ENCODE peak calls at places on chromosomes 11 and 22, in ten cellular contexts. One of them, this sample, is unnamed.

GRCh38 chr11:10617551-10617950 is 49.1 kb upstream of the LYVE1 start:
- DNase-seq in type B pancreatic cell: no peak
- DNase-seq in RCC 7860: no peak
- DNase-seq in activated effector memory CD4-positive, alpha-beta T cell treated with anti-CD3 and anti-CD28 coated beads, Interleukin-2, amount 50 U/mL, for 16 hours: no peak
- DNase-seq in NCI-H510A treated with DMSO at 0.1 percent for 48 hours: no peak
- DNase-seq in endothelial cell: no peak
- DNase-seq in activated T-cell treated with anti-CD3 and anti-CD28 coated beads for 48 hours: no peak
- DNase-seq in HS-5: no peak
- DNase-seq in heart right ventricle: no peak
- DNase-seq in SK-N-SH: no peak
- DNase-seq in this sample: no peak

GRCh38 chr11:83424376-83425136 is 138.4 kb upstream of the CCDC90B start:
- DNase-seq in type B pancreatic cell: no peak
- DNase-seq in RCC 7860: no peak
- DNase-seq in activated effector memory CD4-positive, alpha-beta T cell treated with anti-CD3 and anti-CD28 coated beads, Interleukin-2, amount 50 U/mL, for 16 hours: no peak
- DNase-seq in NCI-H510A treated with DMSO at 0.1 percent for 48 hours: no peak
- DNase-seq in endothelial cell: no peak
- DNase-seq in activated T-cell treated with anti-CD3 and anti-CD28 coated beads for 48 hours: no peak
- DNase-seq in HS-5: no peak
- DNase-seq in heart right ventricle: no peak
- DNase-seq in SK-N-SH: no peak
- DNase-seq in this sample: no peak

GRCh38 chr11:87659807-87660206 is 515.4 kb downstream of the RAB38 start:
- DNase-seq in type B pancreatic cell: no peak
- DNase-seq in RCC 7860: no peak
- DNase-seq in activated effector memory CD4-positive, alpha-beta T cell treated with anti-CD3 and anti-CD28 coated beads, Interleukin-2, amount 50 U/mL, for 16 hours: no peak
- DNase-seq in NCI-H510A treated with DMSO at 0.1 percent for 48 hours: no peak
- DNase-seq in endothelial cell: no peak
- DNase-seq in activated T-cell treated with anti-CD3 and anti-CD28 coated beads for 48 hours: no peak
- DNase-seq in HS-5: no peak
- DNase-seq in heart right ventricle: no peak
- DNase-seq in SK-N-SH: no peak
- DNase-seq in this sample: no peak

GRCh38 chr22:26785942-26786341 is 128.6 kb downstream of the MIAT start:
- DNase-seq in type B pancreatic cell: no peak
- DNase-seq in RCC 7860: no peak
- DNase-seq in activated effector memory CD4-positive, alpha-beta T cell treated with anti-CD3 and anti-CD28 coated beads, Interleukin-2, amount 50 U/mL, for 16 hours: no peak
- DNase-seq in NCI-H510A treated with DMSO at 0.1 percent for 48 hours: no peak
- DNase-seq in endothelial cell: no peak
- DNase-seq in activated T-cell treated with anti-CD3 and anti-CD28 coated beads for 48 hours: no peak
- DNase-seq in HS-5: no peak
- DNase-seq in heart right ventricle: no peak
- DNase-seq in SK-N-SH: no peak
- DNase-seq in this sample: no peak

GRCh38 chr11:116545912-116546311 is 226.9 kb downstream of the BUD13 start:
- DNase-seq in type B pancreatic cell: no peak
- DNase-seq in RCC 7860: no peak
- DNase-seq in activated effector memory CD4-positive, alpha-beta T cell treated with anti-CD3 and anti-CD28 coated beads, Interleukin-2, amount 50 U/mL, for 16 hours: no peak
- DNase-seq in NCI-H510A treated with DMSO at 0.1 percent for 48 hours: no peak
- DNase-seq in endothelial cell: no peak
- DNase-seq in activated T-cell treated with anti-CD3 and anti-CD28 coated beads for 48 hours: no peak
- DNase-seq in HS-5: no peak
- DNase-seq in heart right ventricle: no peak
- DNase-seq in SK-N-SH: no peak
- DNase-seq in this sample: no peak

GRCh38 chr11:115297330-115297729 is 206.9 kb downstream of the CADM1 start:
- DNase-seq in type B pancreatic cell: no peak
- DNase-seq in RCC 7860: no peak
- DNase-seq in activated effector memory CD4-positive, alpha-beta T cell treated with anti-CD3 and anti-CD28 coated beads, Interleukin-2, amount 50 U/mL, for 16 hours: no peak
- DNase-seq in NCI-H510A treated with DMSO at 0.1 percent for 48 hours: no peak
- DNase-seq in endothelial cell: no peak
- DNase-seq in activated T-cell treated with anti-CD3 and anti-CD28 coated beads for 48 hours: no peak
- DNase-seq in HS-5: no peak
- DNase-seq in heart right ventricle: no peak
- DNase-seq in SK-N-SH: no peak
- DNase-seq in this sample: no peak

GRCh38 chr11:11491014-11491413 is 130.8 kb downstream of the GALNT18 start:
- DNase-seq in type B pancreatic cell: no peak
- DNase-seq in RCC 7860: no peak
- DNase-seq in activated effector memory CD4-positive, alpha-beta T cell treated with anti-CD3 and anti-CD28 coated beads, Interleukin-2, amount 50 U/mL, for 16 hours: no peak
- DNase-seq in NCI-H510A treated with DMSO at 0.1 percent for 48 hours: no peak
- DNase-seq in endothelial cell: no peak
- DNase-seq in activated T-cell treated with anti-CD3 and anti-CD28 coated beads for 48 hours: no peak
- DNase-seq in HS-5: no peak
- DNase-seq in heart right ventricle: no peak
- DNase-seq in SK-N-SH: no peak
- DNase-seq in this sample: no peak

GRCh38 chr11:2717561-2717960 is 17.8 kb upstream of the KCNQ1OT1 start:
- DNase-seq in type B pancreatic cell: no peak
- DNase-seq in RCC 7860: no peak
- DNase-seq in activated effector memory CD4-positive, alpha-beta T cell treated with anti-CD3 and anti-CD28 coated beads, Interleukin-2, amount 50 U/mL, for 16 hours: no peak
- DNase-seq in NCI-H510A treated with DMSO at 0.1 percent for 48 hours: no peak
- DNase-seq in endothelial cell: no peak
- DNase-seq in activated T-cell treated with anti-CD3 and anti-CD28 coated beads for 48 hours: no peak
- DNase-seq in HS-5: no peak
- DNase-seq in heart right ventricle: no peak
- DNase-seq in SK-N-SH: peak; percentile 71
- DNase-seq in this sample: no peak

GRCh38 chr22:28917747-28918543 is 34.6 kb downstream of the ZNRF3 start:
- DNase-seq in type B pancreatic cell: no peak
- DNase-seq in RCC 7860: no peak
- DNase-seq in activated effector memory CD4-positive, alpha-beta T cell treated with anti-CD3 and anti-CD28 coated beads, Interleukin-2, amount 50 U/mL, for 16 hours: no peak
- DNase-seq in NCI-H510A treated with DMSO at 0.1 percent for 48 hours: peak; percentile 70
- DNase-seq in endothelial cell: peak; percentile 29
- DNase-seq in activated T-cell treated with anti-CD3 and anti-CD28 coated beads for 48 hours: no peak
- DNase-seq in HS-5: no peak
- DNase-seq in heart right ventricle: peak; percentile 34
- DNase-seq in SK-N-SH: peak; percentile 48
- DNase-seq in this sample: peak; percentile 23

GRCh38 chr11:107619926-107620325 is 29.0 kb downstream of the ELMOD1 start:
- DNase-seq in type B pancreatic cell: no peak
- DNase-seq in RCC 7860: no peak
- DNase-seq in activated effector memory CD4-positive, alpha-beta T cell treated with anti-CD3 and anti-CD28 coated beads, Interleukin-2, amount 50 U/mL, for 16 hours: no peak
- DNase-seq in NCI-H510A treated with DMSO at 0.1 percent for 48 hours: no peak
- DNase-seq in endothelial cell: no peak
- DNase-seq in activated T-cell treated with anti-CD3 and anti-CD28 coated beads for 48 hours: no peak
- DNase-seq in HS-5: no peak
- DNase-seq in heart right ventricle: no peak
- DNase-seq in SK-N-SH: no peak
- DNase-seq in this sample: no peak

GRCh38 chr11:75525433-75526191 is at the start of gene GDPD5:
- DNase-seq in type B pancreatic cell: peak; percentile 93
- DNase-seq in RCC 7860: peak; percentile 42
- DNase-seq in activated effector memory CD4-positive, alpha-beta T cell treated with anti-CD3 and anti-CD28 coated beads, Interleukin-2, amount 50 U/mL, for 16 hours: peak; percentile 95
- DNase-seq in NCI-H510A treated with DMSO at 0.1 percent for 48 hours: peak; percentile 48
- DNase-seq in endothelial cell: peak; percentile 94
- DNase-seq in activated T-cell treated with anti-CD3 and anti-CD28 coated beads for 48 hours: peak; percentile 87
- DNase-seq in HS-5: peak; percentile 24
- DNase-seq in heart right ventricle: peak; percentile 80
- DNase-seq in SK-N-SH: peak; percentile 99
- DNase-seq in this sample: peak; percentile 93

GRCh38 chr22:42747701-42748513 is 27.2 kb upstream of the A4GALT start:
- DNase-seq in type B pancreatic cell: no peak
- DNase-seq in RCC 7860: peak; percentile 52
- DNase-seq in activated effector memory CD4-positive, alpha-beta T cell treated with anti-CD3 and anti-CD28 coated beads, Interleukin-2, amount 50 U/mL, for 16 hours: no peak
- DNase-seq in NCI-H510A treated with DMSO at 0.1 percent for 48 hours: no peak
- DNase-seq in endothelial cell: no peak
- DNase-seq in activated T-cell treated with anti-CD3 and anti-CD28 coated beads for 48 hours: no peak
- DNase-seq in HS-5: peak; percentile 60
- DNase-seq in heart right ventricle: peak; percentile 57
- DNase-seq in SK-N-SH: no peak
- DNase-seq in this sample: no peak

This sample was measured in BE2C.